ENCODE peak calls at places on chromosomes 4 and X, in nine cellular contexts. One of them, this sample, is unnamed.

GRCh38 chr4:157304769-157305168 is 84.2 kb downstream of the GRIA2 start:
- DNase-seq in NCI-H1105 treated with DMSO at 0.1 percent for 48 hours: no peak
- DNase-seq in HEK293T: no peak
- DNase-seq in hippocampal formation: no peak
- DNase-seq in H7: no peak
- DNase-seq in ecto neural progenitor cell: no peak
- DNase-seq in naive thymus-derived CD8-positive, alpha-beta T cell: no peak
- DNase-seq in RPMI7951: no peak
- DNase-seq in CD4-positive, alpha-beta T cell: no peak
- DNase-seq in this sample: no peak

GRCh38 chr4:56731857-56732256 is 50.8 kb upstream of the HOPX start:
- DNase-seq in NCI-H1105 treated with DMSO at 0.1 percent for 48 hours: no peak
- DNase-seq in HEK293T: no peak
- DNase-seq in hippocampal formation: no peak
- DNase-seq in H7: peak
- DNase-seq in ecto neural progenitor cell: no peak
- DNase-seq in naive thymus-derived CD8-positive, alpha-beta T cell: no peak
- DNase-seq in RPMI7951: no peak
- DNase-seq in CD4-positive, alpha-beta T cell: no peak
- DNase-seq in this sample: no peak

GRCh38 chrX:13658602-13659001 is 5.7 kb downstream of the TCEANC start:
- DNase-seq in NCI-H1105 treated with DMSO at 0.1 percent for 48 hours: peak
- DNase-seq in HEK293T: peak
- DNase-seq in hippocampal formation: no peak
- DNase-seq in H7: peak
- DNase-seq in ecto neural progenitor cell: no peak
- DNase-seq in naive thymus-derived CD8-positive, alpha-beta T cell: no peak
- DNase-seq in RPMI7951: peak
- DNase-seq in CD4-positive, alpha-beta T cell: no peak
- DNase-seq in this sample: peak

GRCh38 chr4:1566838-1567518 is 117.1 kb downstream of the FAM53A start:
- DNase-seq in NCI-H1105 treated with DMSO at 0.1 percent for 48 hours: no peak
- DNase-seq in HEK293T: no peak
- DNase-seq in hippocampal formation: no peak
- DNase-seq in H7: peak
- DNase-seq in ecto neural progenitor cell: no peak
- DNase-seq in naive thymus-derived CD8-positive, alpha-beta T cell: no peak
- DNase-seq in RPMI7951: no peak
- DNase-seq in CD4-positive, alpha-beta T cell: no peak
- DNase-seq in this sample: no peak

GRCh38 chrX:100680756-100681155 is 36.8 kb downstream of the SRPX2 start:
- DNase-seq in NCI-H1105 treated with DMSO at 0.1 percent for 48 hours: no peak
- DNase-seq in HEK293T: no peak
- DNase-seq in hippocampal formation: no peak
- DNase-seq in H7: no peak
- DNase-seq in ecto neural progenitor cell: no peak
- DNase-seq in naive thymus-derived CD8-positive, alpha-beta T cell: no peak
- DNase-seq in RPMI7951: peak
- DNase-seq in CD4-positive, alpha-beta T cell: no peak
- DNase-seq in this sample: no peak

GRCh38 chr4:184599492-184600135 is 49.6 kb downstream of the CASP3 start:
- DNase-seq in NCI-H1105 treated with DMSO at 0.1 percent for 48 hours: no peak
- DNase-seq in HEK293T: no peak
- DNase-seq in hippocampal formation: no peak
- DNase-seq in H7: no peak
- DNase-seq in ecto neural progenitor cell: no peak
- DNase-seq in naive thymus-derived CD8-positive, alpha-beta T cell: no peak
- DNase-seq in RPMI7951: peak
- DNase-seq in CD4-positive, alpha-beta T cell: no peak
- DNase-seq in this sample: peak

GRCh38 chrX:104168127-104168526 is 1.9 kb downstream of the FAM199X start:
- DNase-seq in NCI-H1105 treated with DMSO at 0.1 percent for 48 hours: no peak
- DNase-seq in HEK293T: no peak
- DNase-seq in hippocampal formation: no peak
- DNase-seq in H7: no peak
- DNase-seq in ecto neural progenitor cell: no peak
- DNase-seq in naive thymus-derived CD8-positive, alpha-beta T cell: no peak
- DNase-seq in RPMI7951: no peak
- DNase-seq in CD4-positive, alpha-beta T cell: no peak
- DNase-seq in this sample: no peak

GRCh38 chr4:81758865-81759264 is 287.2 kb upstream of the RASGEF1B start:
- DNase-seq in NCI-H1105 treated with DMSO at 0.1 percent for 48 hours: no peak
- DNase-seq in HEK293T: no peak
- DNase-seq in hippocampal formation: no peak
- DNase-seq in H7: no peak
- DNase-seq in ecto neural progenitor cell: no peak
- DNase-seq in naive thymus-derived CD8-positive, alpha-beta T cell: no peak
- DNase-seq in RPMI7951: no peak
- DNase-seq in CD4-positive, alpha-beta T cell: no peak
- DNase-seq in this sample: no peak

GRCh38 chr4:153204247-153205027 is at the start of gene TRIM2:
- DNase-seq in NCI-H1105 treated with DMSO at 0.1 percent for 48 hours: peak
- DNase-seq in HEK293T: peak
- DNase-seq in hippocampal formation: peak
- DNase-seq in H7: peak
- DNase-seq in ecto neural progenitor cell: peak
- DNase-seq in naive thymus-derived CD8-positive, alpha-beta T cell: no peak
- DNase-seq in RPMI7951: peak
- DNase-seq in CD4-positive, alpha-beta T cell: no peak
- DNase-seq in this sample: peak

GRCh38 chrX:140229187-140229586 is 263.9 kb upstream of the CXorf66 start:
- DNase-seq in NCI-H1105 treated with DMSO at 0.1 percent for 48 hours: no peak
- DNase-seq in HEK293T: no peak
- DNase-seq in hippocampal formation: no peak
- DNase-seq in H7: peak
- DNase-seq in ecto neural progenitor cell: no peak
- DNase-seq in naive thymus-derived CD8-positive, alpha-beta T cell: no peak
- DNase-seq in RPMI7951: no peak
- DNase-seq in CD4-positive, alpha-beta T cell: no peak
- DNase-seq in this sample: no peak

GRCh38 chr4:108165601-108166000 is 3.1 kb downstream of the LEF1 start:
- DNase-seq in NCI-H1105 treated with DMSO at 0.1 percent for 48 hours: no peak
- DNase-seq in HEK293T: no peak
- DNase-seq in hippocampal formation: no peak
- DNase-seq in H7: no peak
- DNase-seq in ecto neural progenitor cell: no peak
- DNase-seq in naive thymus-derived CD8-positive, alpha-beta T cell: no peak
- DNase-seq in RPMI7951: no peak
- DNase-seq in CD4-positive, alpha-beta T cell: no peak
- DNase-seq in this sample: no peak

GRCh38 chrX:129957241-129958099 is 25.0 kb upstream of the BCORL1 start:
- DNase-seq in NCI-H1105 treated with DMSO at 0.1 percent for 48 hours: peak
- DNase-seq in HEK293T: peak
- DNase-seq in hippocampal formation: peak
- DNase-seq in H7: peak
- DNase-seq in ecto neural progenitor cell: peak
- DNase-seq in naive thymus-derived CD8-positive, alpha-beta T cell: no peak
- DNase-seq in RPMI7951: peak
- DNase-seq in CD4-positive, alpha-beta T cell: no peak
- DNase-seq in this sample: peak

GRCh38 chr4:101355246-101355645 is 7.9 kb upstream of the PPP3CA start:
- DNase-seq in NCI-H1105 treated with DMSO at 0.1 percent for 48 hours: no peak
- DNase-seq in HEK293T: no peak
- DNase-seq in hippocampal formation: no peak
- DNase-seq in H7: no peak
- DNase-seq in ecto neural progenitor cell: no peak
- DNase-seq in naive thymus-derived CD8-positive, alpha-beta T cell: no peak
- DNase-seq in RPMI7951: no peak
- DNase-seq in CD4-positive, alpha-beta T cell: no peak
- DNase-seq in this sample: no peak

GRCh38 chrX:48802089-48802812 is 384 bp downstream of the HDAC6 start:
- DNase-seq in NCI-H1105 treated with DMSO at 0.1 percent for 48 hours: peak
- DNase-seq in HEK293T: peak
- DNase-seq in hippocampal formation: no peak
- DNase-seq in H7: peak
- DNase-seq in ecto neural progenitor cell: peak
- DNase-seq in naive thymus-derived CD8-positive, alpha-beta T cell: no peak
- DNase-seq in RPMI7951: peak
- DNase-seq in CD4-positive, alpha-beta T cell: peak
- DNase-seq in this sample: peak

GRCh38 chr4:4559596-4559995 is 17.7 kb upstream of the STX18 start:
- DNase-seq in NCI-H1105 treated with DMSO at 0.1 percent for 48 hours: no peak
- DNase-seq in HEK293T: no peak
- DNase-seq in hippocampal formation: no peak
- DNase-seq in H7: no peak
- DNase-seq in ecto neural progenitor cell: no peak
- DNase-seq in naive thymus-derived CD8-positive, alpha-beta T cell: no peak
- DNase-seq in RPMI7951: no peak
- DNase-seq in CD4-positive, alpha-beta T cell: no peak
- DNase-seq in this sample: peak

GRCh38 chrX:78673256-78673655 is 14.1 kb upstream of the RTL3 start:
- DNase-seq in NCI-H1105 treated with DMSO at 0.1 percent for 48 hours: no peak
- DNase-seq in HEK293T: no peak
- DNase-seq in hippocampal formation: no peak
- DNase-seq in H7: no peak
- DNase-seq in ecto neural progenitor cell: no peak
- DNase-seq in naive thymus-derived CD8-positive, alpha-beta T cell: no peak
- DNase-seq in RPMI7951: no peak
- DNase-seq in CD4-positive, alpha-beta T cell: no peak
- DNase-seq in this sample: peak

GRCh38 chr4:173301518-173302201 is 32.5 kb downstream of the HMGB2 start:
- DNase-seq in NCI-H1105 treated with DMSO at 0.1 percent for 48 hours: peak
- DNase-seq in HEK293T: no peak
- DNase-seq in hippocampal formation: no peak
- DNase-seq in H7: peak
- DNase-seq in ecto neural progenitor cell: no peak
- DNase-seq in naive thymus-derived CD8-positive, alpha-beta T cell: no peak
- DNase-seq in RPMI7951: peak
- DNase-seq in CD4-positive, alpha-beta T cell: no peak
- DNase-seq in this sample: peak

This sample was measured in LHCN-M2.